ENCODE peak calls at places on chromosomes 5 and 9, in seven cellular contexts. One of them, this sample, is unnamed.
A peak's percentile ranks its signal among the peaks of the same experiment; 100 is the strongest.

GRCh38 chr9:134187110-134187531 is 22.8 kb upstream of the RNU6ATAC start:
- DNase-seq in NCI-H2081 treated with DMSO at 0.1 percent for 48 hours: no peak
- DNase-seq in body of pancreas: no peak
- DNase-seq in Calu3: no peak
- DNase-seq in transverse colon: no peak
- DNase-seq in HuH-7: no peak
- DNase-seq in lower leg skin: no peak
- DNase-seq in this sample: no peak

GRCh38 chr5:103480246-103480645 is 82.3 kb downstream of the NUDT12 start:
- DNase-seq in NCI-H2081 treated with DMSO at 0.1 percent for 48 hours: no peak
- DNase-seq in body of pancreas: no peak
- DNase-seq in Calu3: no peak
- DNase-seq in transverse colon: peak; percentile 55
- DNase-seq in HuH-7: no peak
- DNase-seq in lower leg skin: no peak
- DNase-seq in this sample: no peak

GRCh38 chr5:127294829-127295228 is 4.2 kb downstream of the MEGF10 start:
- DNase-seq in NCI-H2081 treated with DMSO at 0.1 percent for 48 hours: no peak
- DNase-seq in body of pancreas: no peak
- DNase-seq in Calu3: no peak
- DNase-seq in transverse colon: no peak
- DNase-seq in HuH-7: no peak
- DNase-seq in lower leg skin: no peak
- DNase-seq in this sample: no peak

GRCh38 chr5:159038907-159039306 is 60.8 kb downstream of the EBF1 start:
- DNase-seq in NCI-H2081 treated with DMSO at 0.1 percent for 48 hours: no peak
- DNase-seq in body of pancreas: no peak
- DNase-seq in Calu3: no peak
- DNase-seq in transverse colon: no peak
- DNase-seq in HuH-7: no peak
- DNase-seq in lower leg skin: no peak
- DNase-seq in this sample: no peak

GRCh38 chr9:87675906-87676515 is 49.9 kb upstream of the CTSL start:
- DNase-seq in NCI-H2081 treated with DMSO at 0.1 percent for 48 hours: no peak
- DNase-seq in body of pancreas: no peak
- DNase-seq in Calu3: no peak
- DNase-seq in transverse colon: no peak
- DNase-seq in HuH-7: no peak
- DNase-seq in lower leg skin: no peak
- DNase-seq in this sample: no peak

GRCh38 chr5:134873494-134873893 is 677 bp upstream of the TXNDC15 start:
- DNase-seq in NCI-H2081 treated with DMSO at 0.1 percent for 48 hours: no peak
- DNase-seq in body of pancreas: no peak
- DNase-seq in Calu3: no peak
- DNase-seq in transverse colon: no peak
- DNase-seq in HuH-7: no peak
- DNase-seq in lower leg skin: no peak
- DNase-seq in this sample: no peak

GRCh38 chr5:175219256-175219835 is 224.6 kb downstream of the DRD1 start:
- DNase-seq in NCI-H2081 treated with DMSO at 0.1 percent for 48 hours: no peak
- DNase-seq in body of pancreas: no peak
- DNase-seq in Calu3: no peak
- DNase-seq in transverse colon: no peak
- DNase-seq in HuH-7: no peak
- DNase-seq in lower leg skin: no peak
- DNase-seq in this sample: no peak

GRCh38 chr5:167624053-167624452 is 667.4 kb upstream of the WWC1 start:
- DNase-seq in NCI-H2081 treated with DMSO at 0.1 percent for 48 hours: no peak
- DNase-seq in body of pancreas: no peak
- DNase-seq in Calu3: no peak
- DNase-seq in transverse colon: no peak
- DNase-seq in HuH-7: no peak
- DNase-seq in lower leg skin: no peak
- DNase-seq in this sample: no peak

GRCh38 chr5:135057233-135057632 is 23.2 kb upstream of the PITX1 start:
- DNase-seq in NCI-H2081 treated with DMSO at 0.1 percent for 48 hours: no peak
- DNase-seq in body of pancreas: no peak
- DNase-seq in Calu3: no peak
- DNase-seq in transverse colon: no peak
- DNase-seq in HuH-7: no peak
- DNase-seq in lower leg skin: no peak
- DNase-seq in this sample: no peak

GRCh38 chr5:1435369-1435768 is 9.9 kb downstream of the SLC6A3 start:
- DNase-seq in NCI-H2081 treated with DMSO at 0.1 percent for 48 hours: no peak
- DNase-seq in body of pancreas: no peak
- DNase-seq in Calu3: no peak
- DNase-seq in transverse colon: no peak
- DNase-seq in HuH-7: no peak
- DNase-seq in lower leg skin: no peak
- DNase-seq in this sample: no peak

GRCh38 chr9:90970603-90971002 is 169.0 kb downstream of the SYK start:
- DNase-seq in NCI-H2081 treated with DMSO at 0.1 percent for 48 hours: no peak
- DNase-seq in body of pancreas: no peak
- DNase-seq in Calu3: no peak
- DNase-seq in transverse colon: no peak
- DNase-seq in HuH-7: no peak
- DNase-seq in lower leg skin: peak; percentile 43
- DNase-seq in this sample: no peak

GRCh38 chr5:53613036-53613435 is 52.6 kb downstream of the NDUFS4 start:
- DNase-seq in NCI-H2081 treated with DMSO at 0.1 percent for 48 hours: no peak
- DNase-seq in body of pancreas: no peak
- DNase-seq in Calu3: no peak
- DNase-seq in transverse colon: no peak
- DNase-seq in HuH-7: no peak
- DNase-seq in lower leg skin: no peak
- DNase-seq in this sample: no peak

GRCh38 chr5:36521838-36522745 is 84.3 kb upstream of the SLC1A3 start:
- DNase-seq in NCI-H2081 treated with DMSO at 0.1 percent for 48 hours: no peak
- DNase-seq in body of pancreas: no peak
- DNase-seq in Calu3: no peak
- DNase-seq in transverse colon: no peak
- DNase-seq in HuH-7: no peak
- DNase-seq in lower leg skin: peak; percentile 46
- DNase-seq in this sample: no peak

GRCh38 chr5:66436721-66437120 is 159.5 kb upstream of the MAST4 start:
- DNase-seq in NCI-H2081 treated with DMSO at 0.1 percent for 48 hours: no peak
- DNase-seq in body of pancreas: no peak
- DNase-seq in Calu3: peak; percentile 14
- DNase-seq in transverse colon: no peak
- DNase-seq in HuH-7: peak; percentile 15
- DNase-seq in lower leg skin: no peak
- DNase-seq in this sample: no peak

GRCh38 chr5:15510092-15510491 is 10.1 kb downstream of the FBXL7 start:
- DNase-seq in NCI-H2081 treated with DMSO at 0.1 percent for 48 hours: no peak
- DNase-seq in body of pancreas: no peak
- DNase-seq in Calu3: no peak
- DNase-seq in transverse colon: no peak
- DNase-seq in HuH-7: no peak
- DNase-seq in lower leg skin: no peak
- DNase-seq in this sample: no peak

GRCh38 chr5:97085787-97086181 is 56.6 kb downstream of the LIX1 start:
- DNase-seq in NCI-H2081 treated with DMSO at 0.1 percent for 48 hours: no peak
- DNase-seq in body of pancreas: no peak
- DNase-seq in Calu3: no peak
- DNase-seq in transverse colon: no peak
- DNase-seq in HuH-7: no peak
- DNase-seq in lower leg skin: no peak
- DNase-seq in this sample: no peak

GRCh38 chr9:126851286-126851880 is 9.1 kb upstream of the ZBTB34 start:
- DNase-seq in NCI-H2081 treated with DMSO at 0.1 percent for 48 hours: no peak
- DNase-seq in body of pancreas: no peak
- DNase-seq in Calu3: no peak
- DNase-seq in transverse colon: no peak
- DNase-seq in HuH-7: no peak
- DNase-seq in lower leg skin: no peak
- DNase-seq in this sample: no peak

GRCh38 chr5:179553875-179554274 is 3.5 kb downstream of the RUFY1 start:
- DNase-seq in NCI-H2081 treated with DMSO at 0.1 percent for 48 hours: no peak
- DNase-seq in body of pancreas: no peak
- DNase-seq in Calu3: peak; percentile 58
- DNase-seq in transverse colon: no peak
- DNase-seq in HuH-7: no peak
- DNase-seq in lower leg skin: no peak
- DNase-seq in this sample: no peak

GRCh38 chr5:111075520-111075919 is 4.0 kb downstream of the TSLP start:
- DNase-seq in NCI-H2081 treated with DMSO at 0.1 percent for 48 hours: no peak
- DNase-seq in body of pancreas: no peak
- DNase-seq in Calu3: no peak
- DNase-seq in transverse colon: no peak
- DNase-seq in HuH-7: no peak
- DNase-seq in lower leg skin: no peak
- DNase-seq in this sample: no peak

GRCh38 chr5:6583049-6583880 is 49.6 kb downstream of the NSUN2 start:
- DNase-seq in NCI-H2081 treated with DMSO at 0.1 percent for 48 hours: no peak
- DNase-seq in body of pancreas: no peak
- DNase-seq in Calu3: peak; percentile 41
- DNase-seq in transverse colon: peak; percentile 27
- DNase-seq in HuH-7: peak; percentile 47
- DNase-seq in lower leg skin: no peak
- DNase-seq in this sample: peak; percentile 26

GRCh38 chr5:71865202-71865601 is 146.1 kb downstream of the CARTPT start:
- DNase-seq in NCI-H2081 treated with DMSO at 0.1 percent for 48 hours: no peak
- DNase-seq in body of pancreas: no peak
- DNase-seq in Calu3: no peak
- DNase-seq in transverse colon: no peak
- DNase-seq in HuH-7: no peak
- DNase-seq in lower leg skin: no peak
- DNase-seq in this sample: no peak

GRCh38 chr9:32571969-32572899 is 725 bp downstream of the NDUFB6 start:
- DNase-seq in NCI-H2081 treated with DMSO at 0.1 percent for 48 hours: peak; percentile 27
- DNase-seq in body of pancreas: peak; percentile 50
- DNase-seq in Calu3: peak; percentile 57
- DNase-seq in transverse colon: peak; percentile 75
- DNase-seq in HuH-7: peak; percentile 70
- DNase-seq in lower leg skin: peak; percentile 49
- DNase-seq in this sample: peak; percentile 37

GRCh38 chr5:98368141-98368540 is 405.3 kb upstream of the RGMB start:
- DNase-seq in NCI-H2081 treated with DMSO at 0.1 percent for 48 hours: no peak
- DNase-seq in body of pancreas: no peak
- DNase-seq in Calu3: no peak
- DNase-seq in transverse colon: no peak
- DNase-seq in HuH-7: no peak
- DNase-seq in lower leg skin: no peak
- DNase-seq in this sample: no peak

GRCh38 chr5:170747357-170747756 is 36.2 kb upstream of the GABRP start:
- DNase-seq in NCI-H2081 treated with DMSO at 0.1 percent for 48 hours: no peak
- DNase-seq in body of pancreas: no peak
- DNase-seq in Calu3: peak; percentile 41
- DNase-seq in transverse colon: no peak
- DNase-seq in HuH-7: no peak
- DNase-seq in lower leg skin: no peak
- DNase-seq in this sample: no peak

GRCh38 chr5:73265641-73266040 is 92.6 kb downstream of the TMEM174 start:
- DNase-seq in NCI-H2081 treated with DMSO at 0.1 percent for 48 hours: no peak
- DNase-seq in body of pancreas: no peak
- DNase-seq in Calu3: no peak
- DNase-seq in transverse colon: no peak
- DNase-seq in HuH-7: no peak
- DNase-seq in lower leg skin: no peak
- DNase-seq in this sample: no peak

GRCh38 chr5:135176991-135177390 is 143.0 kb upstream of the PITX1 start:
- DNase-seq in NCI-H2081 treated with DMSO at 0.1 percent for 48 hours: no peak
- DNase-seq in body of pancreas: no peak
- DNase-seq in Calu3: no peak
- DNase-seq in transverse colon: no peak
- DNase-seq in HuH-7: no peak
- DNase-seq in lower leg skin: no peak
- DNase-seq in this sample: no peak

GRCh38 chr5:137796279-137796678 is 42.1 kb upstream of the HNRNPA0 start:
- DNase-seq in NCI-H2081 treated with DMSO at 0.1 percent for 48 hours: no peak
- DNase-seq in body of pancreas: no peak
- DNase-seq in Calu3: no peak
- DNase-seq in transverse colon: no peak
- DNase-seq in HuH-7: no peak
- DNase-seq in lower leg skin: no peak
- DNase-seq in this sample: no peak

GRCh38 chr5:126499742-126500396 is 76.7 kb downstream of the GRAMD2B start:
- DNase-seq in NCI-H2081 treated with DMSO at 0.1 percent for 48 hours: peak; percentile 81
- DNase-seq in body of pancreas: no peak
- DNase-seq in Calu3: peak; percentile 34
- DNase-seq in transverse colon: no peak
- DNase-seq in HuH-7: peak; percentile 22
- DNase-seq in lower leg skin: no peak
- DNase-seq in this sample: peak; percentile 23

GRCh38 chr5:126531543-126532120 is 63.4 kb downstream of the ALDH7A1 start:
- DNase-seq in NCI-H2081 treated with DMSO at 0.1 percent for 48 hours: no peak
- DNase-seq in body of pancreas: no peak
- DNase-seq in Calu3: no peak
- DNase-seq in transverse colon: no peak
- DNase-seq in HuH-7: peak; percentile 12
- DNase-seq in lower leg skin: no peak
- DNase-seq in this sample: no peak

GRCh38 chr9:108441251-108441650 is 414.5 kb downstream of the ACTL7B start:
- DNase-seq in NCI-H2081 treated with DMSO at 0.1 percent for 48 hours: no peak
- DNase-seq in body of pancreas: no peak
- DNase-seq in Calu3: no peak
- DNase-seq in transverse colon: no peak
- DNase-seq in HuH-7: no peak
- DNase-seq in lower leg skin: no peak
- DNase-seq in this sample: no peak

GRCh38 chr5:149745944-149746326 is 15.8 kb downstream of the PPARGC1B start:
- DNase-seq in NCI-H2081 treated with DMSO at 0.1 percent for 48 hours: no peak
- DNase-seq in body of pancreas: no peak
- DNase-seq in Calu3: no peak
- DNase-seq in transverse colon: peak; percentile 38
- DNase-seq in HuH-7: no peak
- DNase-seq in lower leg skin: no peak
- DNase-seq in this sample: no peak

GRCh38 chr9:32427111-32427873 is 42.8 kb downstream of the ACO1 start:
- DNase-seq in NCI-H2081 treated with DMSO at 0.1 percent for 48 hours: no peak
- DNase-seq in body of pancreas: peak; percentile 61
- DNase-seq in Calu3: peak; percentile 7
- DNase-seq in transverse colon: peak; percentile 28
- DNase-seq in HuH-7: no peak
- DNase-seq in lower leg skin: no peak
- DNase-seq in this sample: no peak

GRCh38 chr5:180470966-180471582 is 23.1 kb upstream of the CNOT6 start:
- DNase-seq in NCI-H2081 treated with DMSO at 0.1 percent for 48 hours: no peak
- DNase-seq in body of pancreas: peak; percentile 47
- DNase-seq in Calu3: peak; percentile 76
- DNase-seq in transverse colon: peak; percentile 37
- DNase-seq in HuH-7: peak; percentile 88
- DNase-seq in lower leg skin: peak; percentile 36
- DNase-seq in this sample: no peak

GRCh38 chr5:81718300-81718699 is 32.6 kb downstream of the SSBP2 start:
- DNase-seq in NCI-H2081 treated with DMSO at 0.1 percent for 48 hours: no peak
- DNase-seq in body of pancreas: no peak
- DNase-seq in Calu3: no peak
- DNase-seq in transverse colon: no peak
- DNase-seq in HuH-7: no peak
- DNase-seq in lower leg skin: no peak
- DNase-seq in this sample: no peak

GRCh38 chr5:59712836-59713487 is 180.6 kb downstream of the PDE4D start:
- DNase-seq in NCI-H2081 treated with DMSO at 0.1 percent for 48 hours: no peak
- DNase-seq in body of pancreas: no peak
- DNase-seq in Calu3: no peak
- DNase-seq in transverse colon: no peak
- DNase-seq in HuH-7: no peak
- DNase-seq in lower leg skin: no peak
- DNase-seq in this sample: no peak

GRCh38 chr5:159034083-159034824 is 65.5 kb downstream of the EBF1 start:
- DNase-seq in NCI-H2081 treated with DMSO at 0.1 percent for 48 hours: no peak
- DNase-seq in body of pancreas: no peak
- DNase-seq in Calu3: peak; percentile 32
- DNase-seq in transverse colon: no peak
- DNase-seq in HuH-7: peak; percentile 20
- DNase-seq in lower leg skin: no peak
- DNase-seq in this sample: peak; percentile 54